ENCODE peak calls at places on chromosomes 7 and 10, in eight cellular contexts. F is fibroblast of mammary gland, Y is tibial artery, X is lower lobe of right lung, B is ascending aorta, J is RWPE2, D is lower leg skin, T is GM12865. Q is an unnamed sample.

GRCh38 chr7:157437519-157438061 is 100.8 kb downstream of the DNAJB6 start:
- DNase-seq in F (no peak), Y (peak; percentile 43), X (peak; percentile 20), B (peak; percentile 43), J (peak; percentile 17), D (no peak), T (no peak), Q (no peak)

GRCh38 chr10:51832652-51833383 is 133.4 kb upstream of the CSTF2T start:
- DNase-seq in F (peak; percentile 79), Y (peak; percentile 63), X (no peak), B (peak; percentile 72), J (no peak), D (no peak), T (peak; percentile 21), Q (peak; percentile 1)

GRCh38 chr10:104391150-104391968 is 37.7 kb downstream of the CFAP58 start:
- DNase-seq in F (peak; percentile 15), Y (no peak), X (no peak), B (no peak), J (no peak), D (no peak), T (no peak), Q (no peak)

GRCh38 chr10:16943301-16944080 is 126.3 kb upstream of the RSU1 start:
- DNase-seq in F (peak; percentile 55), Y (no peak), X (no peak), B (no peak), J (no peak), D (no peak), T (no peak), Q (no peak)

GRCh38 chr7:73442903-73443542 is 9.4 kb downstream of the FZD9 start:
- DNase-seq in F (no peak), Y (no peak), X (no peak), B (no peak), J (no peak), D (no peak), T (no peak), Q (no peak)

GRCh38 chr10:129888784-129889616 is 75.1 kb downstream of the EBF3 start:
- DNase-seq in F (peak; percentile 34), Y (no peak), X (no peak), B (no peak), J (no peak), D (no peak), T (peak; percentile 26), Q (no peak)

GRCh38 chr7:41696323-41696916 is 6.5 kb downstream of the INHBA start:
- DNase-seq in F (peak; percentile 92), Y (peak; percentile 91), X (peak; percentile 76), B (peak; percentile 91), J (no peak), D (peak; percentile 63), T (peak; percentile 38), Q (no peak)

GRCh38 chr10:119104653-119105024 is 726 bp downstream of the DENND10 start:
- DNase-seq in F (no peak), Y (peak; percentile 68), X (peak; percentile 52), B (peak; percentile 64), J (no peak), D (no peak), T (peak; percentile 24), Q (no peak)

GRCh38 chr10:129614341-129614740 is 147.3 kb downstream of the MGMT start:
- DNase-seq in F (no peak), Y (no peak), X (no peak), B (no peak), J (no peak), D (peak; percentile 9), T (no peak), Q (no peak)

GRCh38 chr7:69746383-69746782 is 148.1 kb downstream of the AUTS2 start:
- DNase-seq in F (no peak), Y (no peak), X (no peak), B (no peak), J (no peak), D (no peak), T (no peak), Q (no peak)

GRCh38 chr7:115933463-115933862 is 97.1 kb downstream of the TFEC start:
- DNase-seq in F (peak; percentile 11), Y (no peak), X (no peak), B (no peak), J (no peak), D (no peak), T (no peak), Q (no peak)

GRCh38 chr10:91642831-91643692 is 10.2 kb upstream of the PPP1R3C start:
- DNase-seq in F (peak; percentile 77), Y (peak; percentile 79), X (no peak), B (peak; percentile 68), J (no peak), D (no peak), T (no peak), Q (no peak)

GRCh38 chr7:124030964-124031363 is 1.9 kb downstream of the TMEM229A start:
- DNase-seq in F (no peak), Y (no peak), X (no peak), B (no peak), J (no peak), D (no peak), T (no peak), Q (no peak)

DNA sequence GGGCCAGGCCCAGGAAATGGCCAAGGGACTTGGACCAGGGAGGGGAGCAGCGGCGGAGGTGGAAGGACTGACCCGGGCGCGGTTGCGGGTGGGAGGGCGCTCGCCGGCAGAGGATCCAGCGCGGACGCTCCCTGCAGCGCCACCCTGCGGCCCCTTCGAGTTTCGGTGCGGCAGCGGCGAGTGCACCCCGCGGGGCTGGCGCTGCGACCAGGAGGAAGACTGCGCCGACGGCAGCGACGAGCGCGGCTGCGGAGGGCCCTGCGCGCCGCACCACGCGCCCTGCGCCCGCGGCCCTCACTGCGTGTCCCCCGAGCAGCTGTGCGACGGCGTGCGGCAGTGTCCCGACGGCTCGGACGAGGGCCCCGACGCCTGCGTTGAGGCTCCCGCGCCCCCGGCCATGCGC is 16.8 kb upstream of the ZNF467 start:
- DNase-seq in F (no peak), Y (no peak), X (peak; percentile 77), B (no peak), J (no peak), D (no peak), T (no peak), Q (no peak)
- TF ChIP-seq CTCF in F (no peak), Y (peak; percentile 18), X (peak; percentile 61), B (peak; percentile 22), J (peak; percentile 10), D (no peak), T (peak; percentile 21), Q (peak; percentile 21)

GRCh38 chr10:66550351-66550750 is 375.5 kb upstream of the LRRTM3 start:
- DNase-seq in F (no peak), Y (no peak), X (no peak), B (no peak), J (no peak), D (no peak), T (no peak), Q (no peak)
- TF ChIP-seq CTCF in F (no peak), Y (no peak), X (no peak), B (no peak), J (no peak), D (no peak), T (no peak), Q (no peak)

GRCh38 chr10:113732966-113733365 is 18.5 kb upstream of the PLEKHS1 start:
- DNase-seq in F (peak; percentile 31), Y (no peak), X (no peak), B (no peak), J (no peak), D (no peak), T (no peak), Q (no peak)

GRCh38 chr10:113739031-113739430 is 12.5 kb upstream of the PLEKHS1 start:
- DNase-seq in F (no peak), Y (no peak), X (no peak), B (no peak), J (no peak), D (no peak), T (no peak), Q (no peak)

GRCh38 chr10:113736576-113736975 is 14.9 kb upstream of the PLEKHS1 start:
- DNase-seq in F (no peak), Y (no peak), X (no peak), B (no peak), J (no peak), D (no peak), T (no peak), Q (no peak)

GRCh38 chr10:113733635-113734034 is 17.8 kb upstream of the PLEKHS1 start:
- DNase-seq in F (no peak), Y (no peak), X (no peak), B (no peak), J (no peak), D (no peak), T (no peak), Q (no peak)

DNA sequence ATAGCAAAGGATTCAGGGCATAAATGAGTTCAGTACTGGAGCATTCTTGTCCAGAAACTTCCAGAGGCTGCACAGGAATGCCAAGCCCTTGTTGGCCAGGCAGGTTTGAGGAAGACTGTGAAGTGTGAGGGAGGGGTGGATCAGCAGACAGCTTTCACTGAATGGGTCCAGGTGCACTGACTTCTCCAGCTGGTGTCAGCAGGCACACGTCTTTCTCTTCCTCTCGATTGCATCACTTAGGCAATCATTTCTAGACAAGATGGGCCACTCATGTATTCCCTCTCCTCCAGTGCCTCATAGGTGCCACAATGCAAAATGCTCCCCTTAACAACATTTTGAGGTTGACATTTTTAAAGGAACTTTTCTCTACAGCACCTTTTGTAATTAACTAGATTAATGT is 15.6 kb upstream of the PLEKHS1 start:
- DNase-seq in F (peak; percentile 12), Y (no peak), X (no peak), B (no peak), J (no peak), D (no peak), T (peak; percentile 24), Q (no peak)
- TF ChIP-seq CTCF in F (no peak), Y (no peak), X (no peak), B (no peak), J (no peak), D (no peak), T (no peak), Q (no peak)

GRCh38 chr7:143255564-143255963 is 7.7 kb upstream of the GSTK1 start:
- DNase-seq in F (no peak), Y (no peak), X (no peak), B (no peak), J (no peak), D (no peak), T (no peak), Q (no peak)

GRCh38 chr7:143257501-143257900 is 5.7 kb upstream of the GSTK1 start:
- DNase-seq in F (no peak), Y (no peak), X (no peak), B (no peak), J (no peak), D (no peak), T (no peak), Q (no peak)

GRCh38 chr7:143258830-143259229 is 4.4 kb upstream of the GSTK1 start:
- DNase-seq in F (no peak), Y (no peak), X (no peak), B (no peak), J (no peak), D (no peak), T (peak; percentile 69), Q (no peak)

GRCh38 chr7:143256932-143257331 is 6.3 kb upstream of the GSTK1 start:
- DNase-seq in F (no peak), Y (no peak), X (no peak), B (no peak), J (no peak), D (no peak), T (peak; percentile 63), Q (no peak)

DNA sequence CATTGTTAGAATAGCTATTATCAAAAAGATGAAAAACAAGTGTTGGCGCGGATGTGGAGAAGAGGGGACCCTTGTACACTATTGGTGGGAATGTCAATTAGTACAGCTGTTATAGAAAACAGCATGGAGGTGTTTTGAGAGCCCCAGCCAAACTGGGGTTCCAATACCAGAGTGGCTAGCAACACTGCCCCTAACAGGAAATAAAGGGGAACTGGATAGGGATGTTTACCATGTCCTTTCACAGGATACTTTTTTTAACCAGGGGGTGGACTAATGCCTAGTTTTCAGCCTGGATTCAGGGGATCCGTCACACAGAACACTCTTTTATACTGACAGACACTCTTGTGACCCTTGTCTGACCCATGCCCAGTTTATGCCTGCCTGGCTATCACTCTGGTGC is 6.9 kb upstream of the GSTK1 start:
- DNase-seq in F (no peak), Y (no peak), X (no peak), B (no peak), J (no peak), D (no peak), T (no peak), Q (no peak)
- TF ChIP-seq CTCF in F (peak; percentile 14), Y (no peak), X (peak; percentile 13), B (no peak), J (no peak), D (no peak), T (no peak), Q (no peak)

Q was measured in AG09319.